ENCODE peak calls at places on chromosomes 4 and X, in six cellular contexts. N is GM12865, B is left ventricle myocardium inferior, K is astrocyte of the spinal cord, T is activated B cell treated with CpG ODN at 0.5 μM for 24 hours, A is spleen. Y is an unnamed sample.

GRCh38 chr4:86918539-86919072 is 16.2 kb upstream of the AFF1 start:
- DNase-seq in T (no peak), A (no peak), K (peak), B (no peak), N (no peak), Y (no peak)

GRCh38 chr4:37631551-37631950 is 54.6 kb downstream of the RELL1 start:
- DNase-seq in K (peak), A (no peak), T (no peak), B (peak), N (no peak), Y (no peak)

GRCh38 chr4:76896731-76897521 is 1.0 kb downstream of the SOWAHB start:
- DNase-seq in T (peak), A (no peak), K (peak), B (peak), N (no peak), Y (peak)

GRCh38 chrX:53155512-53156206 is 61.7 kb downstream of the KANTR start:
- DNase-seq in A (no peak), T (no peak), K (no peak), B (no peak), N (no peak), Y (no peak)

GRCh38 chrX:11953615-11954014 is 184.7 kb upstream of the FRMPD4 start:
- DNase-seq in B (no peak), A (no peak), K (peak), N (no peak), T (no peak), Y (no peak)

GRCh38 chr4:55172694-55173287 is 47.4 kb upstream of the KDR start:
- DNase-seq in T (no peak), N (no peak), A (no peak), B (peak), K (peak), Y (no peak)

GRCh38 chr4:155854597-155855226 is 11.4 kb downstream of the ASIC5 start:
- DNase-seq in B (no peak), N (peak), T (no peak), A (no peak), K (peak), Y (no peak)

GRCh38 chrX:34884693-34885277 is 57.8 kb upstream of the FAM47B start:
- DNase-seq in K (peak), A (no peak), B (no peak), N (no peak), T (no peak), Y (no peak)

GRCh38 chr4:70559216-70559830 is 32.7 kb upstream of the AMBN start:
- DNase-seq in B (no peak), K (peak), A (no peak), N (peak), T (no peak), Y (peak)

GRCh38 chr4:7217453-7218310 is 25.3 kb downstream of the SORCS2 start:
- DNase-seq in A (no peak), N (no peak), T (no peak), B (no peak), K (no peak), Y (no peak)

GRCh38 chr4:94498502-94498901 is 46.8 kb downstream of the PDLIM5 start:
- DNase-seq in A (no peak), N (no peak), K (no peak), T (no peak), B (no peak), Y (no peak)

GRCh38 chr4:51997647-51998046 is 22.5 kb downstream of the LRRC66 start:
- DNase-seq in A (no peak), K (no peak), N (no peak), T (no peak), B (no peak), Y (no peak)

GRCh38 chr4:159150838-159151390 is 48.0 kb downstream of the RAPGEF2 start:
- DNase-seq in B (no peak), A (no peak), K (no peak), N (peak), T (no peak), Y (peak)

DNA sequence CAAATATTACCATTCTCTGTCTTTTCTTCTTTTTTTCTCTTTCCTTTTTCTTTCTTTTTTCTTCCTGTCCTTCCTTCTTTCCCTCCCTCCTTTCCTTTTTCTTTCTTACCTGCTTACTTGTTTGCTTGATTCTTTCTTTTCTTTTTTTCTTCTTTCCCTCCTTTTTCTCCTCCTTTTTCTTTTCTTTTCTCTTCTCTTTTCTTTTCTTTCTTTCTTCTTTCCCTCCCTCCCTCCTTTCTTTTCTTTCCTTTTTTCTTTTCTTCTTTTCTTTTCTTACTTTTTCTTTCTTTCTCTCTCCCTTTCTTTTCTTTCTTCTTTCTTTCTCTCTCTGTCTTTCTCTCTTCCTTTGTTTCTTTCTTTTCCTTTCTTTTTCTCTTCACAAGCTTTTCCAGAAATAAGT is 697.4 kb upstream of the ADGRL3 start:
- DNase-seq in B (no peak), K (no peak), N (no peak), A (no peak), T (no peak), Y (no peak)
- TF ChIP-seq CTCF in B (no peak), K (no peak), N (no peak), A (no peak), T (peak), Y (no peak)

DNA sequence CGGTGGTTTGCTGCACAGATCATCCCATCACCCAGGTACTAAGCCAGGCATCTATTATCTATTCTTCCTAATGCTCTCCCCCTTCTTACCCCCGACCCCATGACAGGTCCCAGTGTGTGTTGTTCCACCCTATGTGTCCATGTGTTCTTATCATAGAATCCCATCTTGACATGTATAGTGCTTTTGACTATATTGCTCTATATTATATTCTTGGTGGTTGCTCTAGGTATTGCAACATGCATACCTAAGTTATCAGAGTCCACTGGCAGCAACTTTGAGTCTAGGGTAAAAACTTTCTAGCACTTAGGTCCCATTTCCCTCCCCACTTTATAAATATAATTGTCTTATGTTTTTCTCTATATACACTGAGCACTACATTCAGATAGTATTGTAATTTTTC is 170.3 kb downstream of the TBX22 start:
- DNase-seq in T (no peak), N (no peak), A (no peak), K (no peak), B (no peak), Y (no peak)
- TF ChIP-seq CTCF in T (no peak), N (no peak), A (no peak), K (no peak), B (no peak), Y (no peak)

DNA sequence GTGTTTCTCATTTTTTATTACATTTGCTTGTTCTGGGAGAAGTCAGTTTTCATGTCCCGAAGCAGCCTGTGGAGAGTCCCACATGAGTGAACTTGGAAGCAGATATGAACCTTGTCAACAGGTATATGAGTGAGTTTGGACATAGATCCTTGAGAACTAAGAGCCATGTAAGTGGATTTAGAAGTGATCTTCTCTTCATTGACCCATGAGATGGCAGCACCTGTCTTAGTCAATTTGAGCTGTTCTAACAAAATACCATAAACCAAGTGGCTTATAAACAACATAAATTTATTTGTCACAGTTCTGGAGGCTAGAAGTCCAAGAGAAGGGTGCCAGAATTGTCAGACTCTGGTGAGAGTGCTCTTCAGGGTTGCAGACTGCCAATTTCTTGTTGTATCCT is 1043.8 kb downstream of the ADGRL3 start:
- DNase-seq in T (no peak), N (no peak), A (no peak), K (no peak), B (no peak), Y (no peak)
- TF ChIP-seq CTCF in T (no peak), N (no peak), A (no peak), K (no peak), B (no peak), Y (no peak)

DNA sequence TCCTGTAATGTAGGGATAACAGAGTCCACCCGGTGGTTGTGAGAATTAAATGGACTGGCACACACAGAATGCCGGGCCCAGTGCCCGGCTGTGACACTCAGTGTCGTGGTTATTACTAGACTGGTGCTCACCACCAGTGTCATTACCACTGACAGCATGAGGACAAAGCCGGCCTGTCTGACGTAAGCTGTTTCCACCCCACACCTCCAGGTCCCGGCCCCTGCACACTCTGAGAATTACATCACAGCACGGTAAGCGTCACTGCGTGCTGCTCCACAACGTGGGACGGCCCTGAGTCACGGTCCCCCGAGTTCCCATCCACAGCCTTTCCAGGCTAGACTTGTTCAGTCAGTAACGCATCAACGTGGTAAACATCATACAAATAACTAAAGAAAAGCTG is 22.9 kb downstream of the FAT1 start:
- DNase-seq in B (peak), N (no peak), A (no peak), T (no peak), K (peak), Y (no peak)
- TF ChIP-seq CTCF in B (no peak), N (no peak), A (no peak), T (no peak), K (no peak), Y (no peak)

DNA sequence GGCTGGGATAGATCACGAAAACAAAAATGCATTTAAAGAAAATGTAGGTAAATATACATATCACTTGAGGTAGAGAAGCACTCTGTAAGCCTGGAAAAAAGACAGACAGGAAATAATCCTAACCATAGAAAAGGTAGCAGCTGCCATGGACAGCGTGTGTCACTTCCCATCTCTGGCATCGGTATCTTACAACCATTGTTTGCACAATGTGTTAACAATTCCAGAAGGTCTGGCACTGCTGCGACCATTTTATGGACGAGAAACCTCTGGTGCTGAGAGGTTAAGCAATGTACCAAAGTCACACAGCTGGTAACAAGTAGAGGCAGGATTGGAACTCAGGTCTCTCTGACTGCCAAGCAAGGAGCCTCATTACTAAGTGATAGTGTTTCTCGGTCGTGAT is 1.7 kb upstream of the MTNR1A start:
- DNase-seq in T (no peak), B (no peak), A (no peak), N (no peak), K (no peak), Y (no peak)
- TF ChIP-seq CTCF in T (no peak), B (no peak), A (no peak), N (no peak), K (no peak), Y (no peak)

GRCh38 chr4:162461952-162462351 is 298.2 kb upstream of the FSTL5 start:
- DNase-seq in K (peak), A (no peak), N (no peak), T (no peak), B (no peak), Y (no peak)
- TF ChIP-seq CTCF in K (peak), A (no peak), N (no peak), T (no peak), B (peak), Y (no peak)